ENCODE peak calls at places on chromosome 14, in four cellular contexts. F, K, Q and C are unnamed samples.

GRCh38 chr14:76710093-76711010 is 50.9 kb upstream of the VASH1 start:
- DNase-seq in F (peak), K (peak), Q (no peak), C (no peak)

GRCh38 chr14:43729149-43729548 is 777.9 kb downstream of the FSCB start:
- DNase-seq in F (no peak), K (no peak), Q (no peak), C (no peak)

GRCh38 chr14:68797180-68797670 is 4.4 kb upstream of the ZFP36L1 start:
- DNase-seq in Q (no peak), K (no peak), F (no peak), C (peak)

GRCh38 chr14:70988452-70988851 is 81.2 kb downstream of the PCNX1 start:
- DNase-seq in Q (no peak), F (no peak), K (no peak), C (no peak)

GRCh38 chr14:66395300-66395699 is 90.9 kb upstream of the CCDC196 start:
- DNase-seq in Q (no peak), K (no peak), F (peak), C (no peak)

GRCh38 chr14:52473557-52473956 is 78.7 kb downstream of the TXNDC16 start:
- DNase-seq in K (peak), F (peak), Q (no peak), C (no peak)

GRCh38 chr14:27181304-27181703 is 583.5 kb upstream of the NOVA1 start:
- DNase-seq in K (no peak), Q (peak), F (no peak), C (no peak)

GRCh38 chr14:75295061-75295461 is 16.4 kb downstream of the FOS start:
- DNase-seq in Q (peak), F (peak), K (peak), C (peak)

GRCh38 chr14:91252901-91253794 is 8.6 kb upstream of the GPR68 start:
- DNase-seq in Q (peak), F (peak), K (no peak), C (no peak)

GRCh38 chr14:82488473-82488872 is 954.8 kb upstream of the SEL1L start:
- DNase-seq in K (no peak), F (no peak), Q (no peak), C (no peak)

GRCh38 chr14:68820119-68820518 is 27.3 kb upstream of the ZFP36L1 start:
- DNase-seq in K (no peak), Q (no peak), F (no peak), C (no peak)

GRCh38 chr14:92690171-92691011 is 58.0 kb downstream of the LGMN start:
- DNase-seq in K (peak), Q (no peak), F (peak), C (no peak)

GRCh38 chr14:32076278-32077080 is 625 bp upstream of the ARHGAP5 start:
- DNase-seq in Q (peak), F (peak), K (peak), C (peak)

GRCh38 chr14:72745546-72745945 is 148.4 kb downstream of the DPF3 start:
- DNase-seq in F (no peak), Q (no peak), K (peak), C (no peak)

GRCh38 chr14:65769151-65769550 is 356.6 kb downstream of the FUT8 start:
- DNase-seq in F (no peak), Q (no peak), K (no peak), C (no peak)

GRCh38 chr14:74083161-74083560 is 1.1 kb downstream of the ALDH6A1 start:
- DNase-seq in K (peak), Q (no peak), F (no peak), C (no peak)

GRCh38 chr14:58809520-58809919 is 171.8 kb downstream of the DACT1 start:
- DNase-seq in Q (no peak), K (no peak), F (no peak), C (no peak)

GRCh38 chr14:52051251-52051650 is 17.6 kb downstream of the NID2 start:
- DNase-seq in Q (no peak), F (peak), K (no peak), C (no peak)

GRCh38 chr14:24251880-24252288 is 9.5 kb upstream of the TINF2 start:
- DNase-seq in K (peak), F (no peak), Q (no peak), C (no peak)
- TF ChIP-seq CTCF in K (peak), F (no peak), Q (no peak), C (no peak)

DNA sequence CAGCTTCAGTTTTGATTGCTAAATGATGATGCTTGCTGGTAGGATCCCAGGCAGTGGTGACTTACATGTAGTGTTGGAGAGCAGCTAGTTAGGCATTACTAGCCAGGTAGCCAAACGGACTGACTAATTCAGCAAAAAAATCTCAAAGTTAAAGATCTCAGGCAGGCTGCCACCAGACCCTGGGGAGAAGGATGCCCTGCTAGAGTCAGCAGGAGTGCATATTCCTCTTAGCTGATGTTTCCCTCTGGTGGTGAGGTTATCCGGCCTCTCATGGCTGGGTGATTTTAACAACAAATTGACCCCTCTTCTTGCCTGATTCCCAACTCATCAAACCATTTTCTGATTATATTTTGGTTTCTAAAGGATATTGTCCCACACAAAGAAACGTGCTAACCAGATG is 2.8 kb downstream of the EFS start:
- DNase-seq in F (no peak), Q (no peak), K (peak), C (no peak)
- TF ChIP-seq CTCF in F (no peak), Q (no peak), K (peak), C (no peak)

DNA sequence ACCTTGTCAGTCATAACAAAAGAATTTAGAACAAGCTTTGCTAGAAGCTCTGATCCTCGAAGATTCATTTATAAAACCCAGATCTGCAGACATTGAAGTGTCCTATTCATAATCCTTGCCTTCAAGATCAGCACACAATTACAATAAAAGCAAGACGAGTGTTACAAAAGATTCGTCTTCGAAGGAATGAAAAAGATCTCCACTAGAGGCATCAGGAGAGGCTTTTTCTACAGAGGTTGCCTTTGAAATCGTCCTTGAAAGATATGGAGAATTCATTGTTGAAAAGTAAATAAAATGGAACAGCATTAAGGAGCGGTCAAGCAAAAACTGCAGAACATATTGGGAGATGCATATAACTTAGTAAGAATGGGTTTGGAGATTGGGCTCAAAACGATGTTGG is 146.4 kb downstream of the BMP4 start:
- DNase-seq in F (no peak), K (no peak), Q (no peak), C (no peak)
- TF ChIP-seq CTCF in F (no peak), K (no peak), Q (no peak), C (no peak)

DNA sequence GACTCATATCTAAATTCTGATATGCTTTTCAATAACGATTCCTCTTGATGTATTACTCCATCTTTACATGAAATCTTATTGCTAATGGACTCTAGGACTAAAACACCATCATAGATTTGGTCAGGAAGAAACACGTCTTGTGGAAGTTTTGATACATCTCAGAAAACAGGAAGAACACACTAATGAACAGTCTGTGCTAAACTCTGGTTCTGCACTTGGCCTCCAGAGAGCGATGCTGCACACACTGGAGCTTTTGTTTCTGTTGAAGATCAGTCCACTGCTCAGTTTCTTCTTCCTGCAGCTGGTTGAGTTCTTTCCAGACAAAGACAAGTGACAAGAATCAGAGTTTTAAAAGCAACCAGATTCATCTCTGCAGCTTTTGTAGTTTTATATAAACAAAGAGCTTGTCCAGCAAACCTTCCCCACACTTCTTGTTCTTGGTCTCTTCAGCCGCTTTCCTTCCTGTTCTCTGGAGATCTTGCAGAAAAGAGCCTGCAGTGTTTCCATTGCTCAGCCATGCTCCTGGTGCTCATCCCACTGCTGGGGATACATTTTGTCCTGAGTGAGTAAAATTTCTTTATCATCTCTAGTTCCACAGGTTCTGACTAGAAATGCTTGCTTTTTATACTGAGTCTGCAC is 229.1 kb upstream of the OR4E1 start:
- DNase-seq in K (no peak), F (peak), Q (no peak), C (no peak)
- TF ChIP-seq CTCF in K (peak), F (peak), Q (no peak), C (no peak)

GRCh38 chr14:96058606-96059200 is 19.5 kb downstream of the C14orf132 start:
- DNase-seq in F (no peak), K (no peak), Q (no peak), C (no peak)

GRCh38 chr14:96055753-96056508 is 16.8 kb downstream of the C14orf132 start:
- DNase-seq in Q (no peak), F (no peak), K (no peak), C (no peak)

GRCh38 chr14:96055065-96055752 is 16.0 kb downstream of the C14orf132 start:
- DNase-seq in K (peak), F (no peak), Q (no peak), C (no peak)

GRCh38 chr14:96057738-96058137 is 18.6 kb downstream of the C14orf132 start:
- DNase-seq in K (no peak), Q (no peak), F (no peak), C (no peak)

DNA sequence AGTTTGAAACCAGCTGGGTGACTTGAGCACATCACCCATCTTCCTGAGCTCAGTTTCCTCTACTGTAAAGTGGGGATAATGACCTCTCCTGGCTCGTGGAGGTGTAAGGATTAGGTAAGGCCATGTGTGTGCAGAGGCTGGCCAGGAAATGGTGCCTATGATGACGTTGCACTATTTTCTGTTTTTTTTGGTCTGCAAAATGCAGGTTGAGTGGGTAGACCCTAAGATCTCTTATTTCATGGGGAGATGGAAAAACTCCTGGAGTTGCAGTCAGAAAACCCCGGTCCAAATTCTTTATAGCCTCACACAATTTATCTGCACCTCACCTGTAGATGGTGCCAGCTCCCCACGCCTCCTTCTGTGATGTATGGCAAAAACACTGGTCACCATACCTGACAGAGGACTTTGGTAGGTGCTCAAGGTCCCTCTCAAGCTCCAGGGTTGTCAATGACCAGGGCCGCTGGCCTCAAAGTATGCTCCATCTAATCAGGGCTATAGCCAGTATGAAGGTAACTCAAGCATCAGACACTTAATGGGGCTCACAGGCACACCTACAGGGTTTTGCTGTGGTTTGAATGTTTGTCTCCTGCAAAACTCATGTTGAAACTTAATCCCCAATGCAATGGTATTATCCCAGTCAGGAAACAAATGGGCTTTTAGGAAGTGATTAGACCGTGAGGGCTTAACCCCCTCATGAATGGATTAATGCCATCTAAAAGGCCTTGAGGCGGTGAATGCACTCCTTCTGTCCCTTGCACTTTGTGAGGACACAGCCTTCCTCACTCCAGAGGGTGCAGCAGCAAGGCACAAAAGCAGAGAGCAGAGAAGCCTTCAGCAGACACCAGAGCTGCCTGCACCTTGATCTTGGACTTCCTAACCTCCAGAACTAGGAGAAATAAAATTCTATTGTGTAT is 17.6 kb downstream of the C14orf132 start:
- DNase-seq in Q (no peak), K (no peak), F (no peak), C (no peak)
- TF ChIP-seq CTCF in Q (no peak), K (no peak), F (peak), C (no peak)

DNA sequence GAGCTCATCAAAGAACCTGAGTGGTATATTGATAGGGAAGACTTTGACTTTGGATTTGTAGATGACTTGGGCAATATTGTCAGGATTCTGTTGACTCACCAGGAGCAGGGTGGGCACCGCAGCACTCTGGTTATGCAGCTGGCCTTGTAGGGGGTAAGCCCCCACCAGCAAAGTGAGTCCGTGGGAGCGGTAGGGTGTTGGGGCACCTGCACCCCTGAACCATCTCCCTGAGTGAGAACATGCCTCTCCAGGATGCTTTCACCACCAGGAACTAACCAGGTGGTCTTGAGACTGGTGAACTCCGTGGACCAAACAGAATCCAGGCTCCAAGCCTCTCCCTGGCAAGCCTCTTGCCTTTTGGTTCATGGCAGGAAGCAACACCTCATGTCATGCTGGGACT is 44.0 kb upstream of the EIF5 start:
- DNase-seq in F (no peak), Q (no peak), K (no peak), C (no peak)
- TF ChIP-seq CTCF in F (no peak), Q (no peak), K (no peak), C (no peak)

DNA sequence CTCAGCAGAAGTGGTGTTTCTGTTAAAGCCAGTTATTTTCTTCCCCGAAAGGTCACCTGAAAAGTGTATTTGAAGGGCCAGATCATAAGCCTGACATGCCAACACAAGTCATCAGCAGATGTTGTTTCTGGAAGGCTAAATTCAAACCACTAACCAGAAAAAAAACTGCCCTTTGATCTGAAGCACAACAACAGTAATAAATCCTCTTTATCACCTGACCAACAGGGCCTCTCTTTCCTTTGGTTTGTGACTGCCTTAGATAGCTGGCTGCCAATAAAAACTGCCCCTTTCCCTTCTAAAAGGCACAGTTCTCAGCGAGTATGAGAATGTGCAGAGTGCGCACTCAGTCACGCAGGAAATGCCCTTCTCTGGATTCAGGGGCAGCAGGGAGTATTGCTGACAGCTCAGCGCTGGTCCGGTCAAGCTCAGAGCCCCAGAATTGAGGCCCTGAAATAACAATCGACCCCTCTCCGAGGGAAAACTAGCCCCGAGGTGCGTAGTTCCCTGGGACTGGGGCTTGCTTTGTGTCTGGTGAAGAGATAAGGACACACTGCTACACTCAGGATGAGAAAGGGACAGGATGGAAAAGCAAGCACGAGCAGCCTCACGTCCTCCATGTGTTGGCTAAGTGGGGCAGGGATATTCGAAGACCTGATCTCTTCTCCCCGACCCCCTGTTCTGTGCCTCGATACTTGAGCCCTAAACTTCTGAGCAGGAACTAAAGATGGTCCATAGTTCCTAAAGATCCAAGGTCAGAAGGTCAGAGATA is 184.2 kb upstream of the GZMB start:
- DNase-seq in K (no peak), F (no peak), Q (no peak), C (no peak)
- TF ChIP-seq CTCF in K (no peak), F (no peak), Q (no peak), C (no peak)

DNA sequence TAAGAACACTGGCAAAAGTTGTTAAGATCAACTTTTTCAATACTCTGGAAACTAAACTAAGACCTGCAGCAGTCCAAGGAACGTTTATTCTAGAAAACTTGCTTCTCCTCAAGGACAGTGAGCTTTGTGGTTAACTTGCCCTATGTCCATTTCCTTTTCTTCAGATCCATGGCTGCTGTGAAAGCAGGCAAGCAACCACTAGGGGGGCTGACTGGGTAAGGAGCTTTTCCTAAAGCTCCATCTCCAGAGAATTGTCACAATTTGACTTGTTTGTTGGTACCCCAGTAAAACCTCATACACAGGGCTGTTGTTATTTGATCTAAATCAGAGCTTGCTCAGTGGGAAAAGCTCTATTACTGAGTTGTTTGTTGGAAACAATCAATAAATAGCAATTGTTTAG is 10.1 kb upstream of the RPL10L start:
- DNase-seq in Q (no peak), F (no peak), K (no peak), C (no peak)
- TF ChIP-seq CTCF in Q (no peak), F (no peak), K (no peak), C (no peak)

GRCh38 chr14:38122241-38122640 is 85.5 kb upstream of the SSTR1 start:
- DNase-seq in Q (no peak), F (no peak), K (peak), C (no peak)

GRCh38 chr14:38124496-38124895 is 83.2 kb upstream of the SSTR1 start:
- DNase-seq in K (no peak), Q (no peak), F (no peak), C (no peak)

GRCh38 chr14:38116895-38117294 is 90.8 kb upstream of the SSTR1 start:
- DNase-seq in K (no peak), F (no peak), Q (no peak), C (no peak)

GRCh38 chr14:38121280-38121679 is 86.4 kb upstream of the SSTR1 start:
- DNase-seq in K (no peak), Q (no peak), F (no peak), C (no peak)

GRCh38 chr14:38120109-38120508 is 87.6 kb upstream of the SSTR1 start:
- DNase-seq in F (no peak), Q (no peak), K (no peak), C (no peak)
- TF ChIP-seq CTCF in F (no peak), Q (no peak), K (no peak), C (no peak)

GRCh38 chr14:101227611-101228594 is 324.4 kb upstream of the RTL1 start:
- DNase-seq in K (no peak), Q (no peak), F (no peak), C (no peak)
- TF ChIP-seq CTCF in K (no peak), Q (no peak), F (no peak), C (no peak)